ENCODE peak calls at places on chromosomes 4 and X, in four cellular contexts. F is H1, K is H9, B is mesendoderm. G is an unnamed sample.

GRCh38 chr4:132427125-132427524 is 722.0 kb upstream of the PCDH10 start:
- DNase-seq in F (no peak), K (no peak), B (no peak), G (no peak)

GRCh38 chr4:22764183-22764582 is 71.4 kb downstream of the GBA3 start:
- DNase-seq in F (no peak), K (no peak), B (no peak), G (no peak)

GRCh38 chrX:131187234-131187633 is 101.9 kb downstream of the IGSF1 start:
- DNase-seq in F (no peak), K (no peak), B (peak; percentile 2), G (no peak)

GRCh38 chr4:148441624-148441985 is 609 bp downstream of the NR3C2 start:
- DNase-seq in F (no peak), K (no peak), B (no peak), G (no peak)

GRCh38 chrX:100975212-100975611 is 5.7 kb downstream of the ARL13A start:
- DNase-seq in F (no peak), K (no peak), B (no peak), G (peak; percentile 60)

GRCh38 chr4:15769202-15769601 is 8.9 kb upstream of the CD38 start:
- DNase-seq in F (no peak), K (no peak), B (no peak), G (no peak)

GRCh38 chr4:172134536-172134935 is 321.3 kb downstream of the GALNTL6 start:
- DNase-seq in F (no peak), K (no peak), B (no peak), G (no peak)

GRCh38 chrX:103329991-103330390 is at the start of gene TCEAL7:
- DNase-seq in F (no peak), K (peak; percentile 59), B (peak; percentile 67), G (peak; percentile 46)

GRCh38 chrX:21683910-21684309 is 25.8 kb upstream of the KLHL34 start:
- DNase-seq in F (no peak), K (no peak), B (no peak), G (peak; percentile 74)

GRCh38 chrX:1417921-1418875 is 26.3 kb upstream of the SLC25A6 start:
- DNase-seq in F (no peak), K (no peak), B (no peak), G (no peak)

GRCh38 chrX:1419545-1420355 is 27.8 kb upstream of the SLC25A6 start:
- DNase-seq in F (no peak), K (no peak), B (no peak), G (no peak)

GRCh38 chrX:1416965-1417760 is 25.2 kb upstream of the SLC25A6 start:
- DNase-seq in F (no peak), K (no peak), B (no peak), G (no peak)

GRCh38 chrX:1420371-1420770 is 28.5 kb upstream of the SLC25A6 start:
- DNase-seq in F (no peak), K (no peak), B (no peak), G (no peak)

DNA sequence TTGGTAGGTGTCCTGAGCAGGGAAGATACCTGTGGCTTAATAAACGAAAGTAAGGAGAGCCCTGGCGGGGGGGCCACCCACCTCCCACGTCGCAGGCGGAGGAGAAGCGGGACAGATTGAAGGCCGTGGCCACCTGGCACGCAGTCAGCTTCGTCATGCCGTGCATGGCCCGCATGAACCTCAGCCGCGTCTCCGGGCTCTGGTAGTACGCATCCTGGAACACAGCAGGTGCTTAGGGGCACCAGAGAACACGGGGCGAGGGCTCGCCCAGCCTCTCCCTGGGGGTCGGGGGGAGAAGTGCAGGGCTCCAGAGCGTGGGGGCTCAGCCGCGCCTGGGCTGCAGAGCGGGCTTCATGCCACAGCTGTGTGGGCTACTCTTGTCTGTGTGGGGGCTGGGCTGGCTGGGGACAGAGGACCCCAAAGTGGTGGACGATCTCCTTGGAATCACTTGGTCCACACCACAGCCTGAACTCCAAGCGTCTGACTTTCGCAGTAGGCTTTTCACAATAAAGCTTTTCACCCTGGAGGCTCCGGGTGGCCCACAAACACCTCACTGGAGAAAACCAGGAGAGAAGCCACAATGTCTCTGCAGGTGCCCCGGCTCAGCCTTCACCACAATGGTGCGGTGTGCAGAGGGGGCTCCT is 27.1 kb upstream of the SLC25A6 start:
- DNase-seq in F (no peak), K (no peak), B (no peak), G (no peak)
- H4K5ac ChIP-seq in F (no peak overlapping the region), K (no peak overlapping the region), B (no peak overlapping the region), G (no peak overlapping the region)

DNA sequence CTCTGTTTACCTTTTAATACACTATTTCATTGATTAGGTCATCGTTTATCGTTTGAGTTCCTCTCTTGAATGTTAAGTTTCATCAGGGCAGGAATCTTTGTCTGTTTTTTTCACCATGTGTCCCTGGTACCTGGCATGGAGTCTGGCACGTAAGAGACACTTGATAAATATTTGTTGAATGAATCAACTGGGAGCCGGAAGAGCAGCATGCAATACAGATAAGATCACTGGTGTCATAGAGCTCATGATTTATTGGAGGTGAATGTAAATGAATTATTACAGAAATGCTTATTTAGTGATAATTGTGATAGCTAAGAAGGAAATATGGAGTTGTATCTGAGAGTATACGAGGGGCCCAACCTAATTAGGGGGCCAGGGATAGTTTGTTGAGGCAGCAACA is 62.8 kb downstream of the UCHL1 start:
- DNase-seq in F (no peak), K (no peak), B (peak; percentile 63), G (no peak)
- H2BK120ac ChIP-seq in F (no peak overlapping the region), K (no peak overlapping the region), B (no peak overlapping the region), G (no peak overlapping the region)

GRCh38 chr4:99157478-99157935 is 13.4 kb upstream of the ADH4 start:
- DNase-seq in F (no peak), K (no peak), B (no peak), G (no peak)
- H4K5ac ChIP-seq in F (no peak overlapping the region), K (no peak overlapping the region), B (no peak overlapping the region), G (no peak overlapping the region)

GRCh38 chr4:173284463-173284862 is 49.7 kb downstream of the HMGB2 start:
- DNase-seq in F (no peak), K (no peak), B (no peak), G (no peak)

GRCh38 chr4:173275150-173275549 is 59.0 kb downstream of the HMGB2 start:
- DNase-seq in F (no peak), K (no peak), B (no peak), G (no peak)

GRCh38 chr4:173281420-173282333 is 52.5 kb downstream of the HMGB2 start:
- DNase-seq in F (no peak), K (no peak), B (no peak), G (no peak)

GRCh38 chr4:173277340-173277739 is 56.8 kb downstream of the HMGB2 start:
- DNase-seq in F (no peak), K (no peak), B (no peak), G (no peak)

GRCh38 chr4:173281001-173281400 is 53.2 kb downstream of the HMGB2 start:
- DNase-seq in F (no peak), K (no peak), B (peak; percentile 21), G (no peak)
- H2BK120ac ChIP-seq in F (no peak overlapping the region), K (no peak overlapping the region), B (no peak overlapping the region), G (no peak overlapping the region)

DNA sequence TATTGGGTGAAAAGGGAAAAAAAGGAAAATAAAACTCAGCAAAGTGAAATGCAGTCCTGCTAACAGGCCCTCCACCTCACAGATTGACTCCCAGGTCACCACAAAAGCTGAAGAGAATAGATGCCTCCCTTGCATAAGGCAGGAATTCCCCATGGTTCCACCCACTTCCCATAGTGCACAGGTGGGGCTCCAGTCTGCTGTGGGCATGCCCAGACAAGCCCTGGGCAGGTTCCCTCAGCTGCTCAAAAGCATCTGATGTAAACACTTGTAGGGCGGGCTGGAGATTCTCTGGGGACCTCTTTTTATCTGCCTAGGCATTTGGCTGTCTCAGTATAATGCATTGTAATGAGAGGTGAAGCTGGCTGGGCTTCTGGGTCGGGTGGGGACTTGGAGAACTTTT is 1231.4 kb downstream of the ADGRL3 start:
- DNase-seq in F (no peak), K (peak; percentile 32), B (no peak), G (no peak)
- H4K5ac ChIP-seq in F (no peak overlapping the region), K (no peak overlapping the region), B (no peak overlapping the region), G (no peak overlapping the region)

GRCh38 chr4:10107111-10108091 is 9.2 kb downstream of the WDR1 start:
- DNase-seq in F (peak; percentile 45), K (no peak), B (no peak), G (peak; percentile 28)
- H2BK120ac ChIP-seq in F (no peak overlapping the region), K (no peak overlapping the region), B (no peak overlapping the region), G (peak overlapping the region; percentile 41)

GRCh38 chr4:110400071-110400470 is 75.9 kb upstream of the ENPEP start:
- DNase-seq in F (no peak), K (no peak), B (no peak), G (no peak)

GRCh38 chr4:110394871-110395270 is 81.1 kb upstream of the ENPEP start:
- DNase-seq in F (no peak), K (no peak), B (no peak), G (no peak)

GRCh38 chr4:110396963-110397362 is 79.0 kb upstream of the ENPEP start:
- DNase-seq in F (no peak), K (no peak), B (no peak), G (no peak)

GRCh38 chr4:110395416-110395815 is 80.5 kb upstream of the ENPEP start:
- DNase-seq in F (no peak), K (no peak), B (no peak), G (no peak)
- H4K5ac ChIP-seq in F (no peak overlapping the region), K (no peak overlapping the region), B (no peak overlapping the region), G (no peak overlapping the region)

GRCh38 chr4:35491093-35491492 is 753.2 kb downstream of the ARAP2 start:
- DNase-seq in F (no peak), K (no peak), B (no peak), G (no peak)

GRCh38 chr4:35494955-35495354 is 749.4 kb downstream of the ARAP2 start:
- DNase-seq in F (no peak), K (no peak), B (no peak), G (no peak)

GRCh38 chr4:35493977-35494376 is 750.3 kb downstream of the ARAP2 start:
- DNase-seq in F (no peak), K (no peak), B (no peak), G (no peak)
- H2BK120ac ChIP-seq in F (no peak overlapping the region), K (no peak overlapping the region), B (no peak overlapping the region), G (no peak overlapping the region)

G was measured in IMR-90.